ENCODE peak calls at places on chromosomes 16 and 17, in five cellular contexts. S is C1 segment of cervical spinal cord; A is nucleus accumbens; T is T-helper 1 cell; G is naive thymus-derived CD8-positive, alpha-beta T cell. F is an unnamed sample.

GRCh38 chr17:63955791-63956190 is 16.9 kb downstream of the SCN4A start:
- DNase-seq in S (no peak), A (no peak), T (no peak), G (no peak), F (no peak)

GRCh38 chr16:31107465-31107867 is 720 bp upstream of the BCKDK start:
- DNase-seq in S (no peak), A (no peak), T (no peak), G (no peak), F (no peak)

GRCh38 chr16:73166394-73166971 is 118.6 kb upstream of the ZFHX3 start:
- DNase-seq in S (no peak), A (no peak), T (no peak), G (no peak), F (peak; percentile 23)

GRCh38 chr17:58913971-58914769 is 158.5 kb downstream of the PPM1E start:
- DNase-seq in S (no peak), A (no peak), T (no peak), G (no peak), F (no peak)

GRCh38 chr16:27803775-27804549 is 254.0 kb downstream of the KATNIP start:
- DNase-seq in S (no peak), A (no peak), T (no peak), G (no peak), F (no peak)

GRCh38 chr17:63086483-63087185 is 120.6 kb downstream of the TANC2 start:
- DNase-seq in S (no peak), A (no peak), T (no peak), G (no peak), F (no peak)

GRCh38 chr16:86020971-86021370 is 122.0 kb downstream of the IRF8 start:
- DNase-seq in S (no peak), A (no peak), T (no peak), G (no peak), F (no peak)

GRCh38 chr17:76678330-76678729 is 32.4 kb downstream of the MXRA7 start:
- DNase-seq in S (peak; percentile 62), A (no peak), T (no peak), G (no peak), F (no peak)

GRCh38 chr17:35683588-35683987 is 47.9 kb upstream of the RASL10B start:
- DNase-seq in S (no peak), A (no peak), T (no peak), G (no peak), F (no peak)

GRCh38 chr17:68296217-68297140 is 5.2 kb downstream of the ARSG start:
- DNase-seq in S (peak; percentile 67), A (no peak), T (peak; percentile 22), G (peak; percentile 28), F (no peak)

GRCh38 chr16:87053016-87053982 is 263.9 kb downstream of the C16orf95 start:
- DNase-seq in S (no peak), A (no peak), T (no peak), G (no peak), F (no peak)

GRCh38 chr17:67992541-67993152 is 3.6 kb downstream of the C17orf58 start:
- DNase-seq in S (no peak), A (no peak), T (no peak), G (no peak), F (no peak)

GRCh38 chr17:68603663-68604062 is 2.5 kb upstream of the FAM20A start:
- DNase-seq in S (no peak), A (no peak), T (no peak), G (no peak), F (no peak)

GRCh38 chr16:89371968-89372634 is 118.3 kb downstream of the ANKRD11 start:
- DNase-seq in S (no peak), A (no peak), T (no peak), G (no peak), F (no peak)

GRCh38 chr16:54932737-54933254 is 2.1 kb downstream of the IRX5 start:
- DNase-seq in S (no peak), A (no peak), T (no peak), G (no peak), F (no peak)

GRCh38 chr16:1470543-1471251 is 4.1 kb downstream of the CLCN7 start:
- DNase-seq in S (no peak), A (no peak), T (no peak), G (no peak), F (no peak)